ENCODE peak calls at places on chromosomes 13 and 19, in four cellular contexts. One of them, this sample, is unnamed. For H3K4me1, the result is how much of the 10 kb centered on the place peaks cover.

GRCh38 chr19:47377208-47377701 is 28.1 kb downstream of the DHX34 start:
- DNase-seq in psoas muscle: no peak
- DNase-seq in tibial artery: no peak
- DNase-seq in heart left ventricle: peak
- DNase-seq in this sample: no peak

GRCh38 chr19:48501446-48501960 is 10.1 kb downstream of the LMTK3 start:
- DNase-seq in psoas muscle: no peak
- DNase-seq in tibial artery: no peak
- DNase-seq in heart left ventricle: no peak
- DNase-seq in this sample: peak

GRCh38 chr19:13610042-13610691 is 103.9 kb upstream of the CACNA1A start:
- DNase-seq in psoas muscle: no peak
- DNase-seq in tibial artery: no peak
- DNase-seq in heart left ventricle: no peak
- DNase-seq in this sample: peak

GRCh38 chr13:82803341-82803740 is 1078.9 kb downstream of the SLITRK1 start:
- DNase-seq in psoas muscle: no peak
- DNase-seq in tibial artery: no peak
- DNase-seq in heart left ventricle: no peak
- DNase-seq in this sample: no peak

GRCh38 chr19:48135411-48135810 is 24.8 kb upstream of the PLA2G4C start:
- DNase-seq in psoas muscle: no peak
- DNase-seq in tibial artery: no peak
- DNase-seq in heart left ventricle: no peak
- DNase-seq in this sample: no peak

GRCh38 chr13:28805193-28805819 is 14.8 kb upstream of the MTUS2 start:
- DNase-seq in psoas muscle: no peak
- DNase-seq in tibial artery: no peak
- DNase-seq in heart left ventricle: no peak
- DNase-seq in this sample: peak

GRCh38 chr13:113499936-113500335 is 9.4 kb upstream of the DCUN1D2 start:
- DNase-seq in psoas muscle: no peak
- DNase-seq in tibial artery: no peak
- DNase-seq in heart left ventricle: no peak
- DNase-seq in this sample: no peak

GRCh38 chr13:75647126-75647784 is 11.1 kb downstream of the LMO7 start:
- DNase-seq in psoas muscle: no peak
- DNase-seq in tibial artery: no peak
- DNase-seq in heart left ventricle: no peak
- DNase-seq in this sample: no peak

GRCh38 chr13:79231887-79232286 is 174.2 kb downstream of the RBM26 start:
- DNase-seq in psoas muscle: no peak
- DNase-seq in tibial artery: no peak
- DNase-seq in heart left ventricle: no peak
- DNase-seq in this sample: no peak

GRCh38 chr19:33293255-33294057 is 8.9 kb downstream of the CEBPA start:
- DNase-seq in psoas muscle: peak
- DNase-seq in tibial artery: no peak
- DNase-seq in heart left ventricle: peak
- DNase-seq in this sample: peak

GRCh38 chr19:35501684-35502083 is 11.4 kb upstream of the KRTDAP start:
- DNase-seq in psoas muscle: no peak
- DNase-seq in tibial artery: no peak
- DNase-seq in heart left ventricle: peak
- DNase-seq in this sample: no peak

GRCh38 chr13:88217372-88217771 is 546.2 kb downstream of the SLITRK5 start:
- DNase-seq in psoas muscle: no peak
- DNase-seq in tibial artery: no peak
- DNase-seq in heart left ventricle: no peak
- DNase-seq in this sample: no peak

GRCh38 chr19:13078897-13079541 is 23.6 kb downstream of the LYL1 start:
- DNase-seq in psoas muscle: no peak
- DNase-seq in tibial artery: no peak
- DNase-seq in heart left ventricle: no peak
- DNase-seq in this sample: no peak

GRCh38 chr19:41366089-41366488 is 2.1 kb upstream of the B9D2 start:
- DNase-seq in psoas muscle: no peak
- DNase-seq in tibial artery: no peak
- DNase-seq in heart left ventricle: no peak
- DNase-seq in this sample: no peak

GRCh38 chr13:23949200-23949599 is 51.9 kb upstream of the C1QTNF9B start:
- DNase-seq in psoas muscle: no peak
- DNase-seq in tibial artery: no peak
- DNase-seq in heart left ventricle: no peak
- DNase-seq in this sample: no peak

GRCh38 chr13:30607908-30608307 is 9.8 kb upstream of the USPL1 start:
- DNase-seq in psoas muscle: no peak
- DNase-seq in tibial artery: no peak
- DNase-seq in heart left ventricle: no peak
- DNase-seq in this sample: no peak

GRCh38 chr19:42850981-42851717 is 28.4 kb downstream of the PSG1 start:
- DNase-seq in psoas muscle: peak
- DNase-seq in tibial artery: peak
- DNase-seq in heart left ventricle: no peak
- DNase-seq in this sample: peak

DNA sequence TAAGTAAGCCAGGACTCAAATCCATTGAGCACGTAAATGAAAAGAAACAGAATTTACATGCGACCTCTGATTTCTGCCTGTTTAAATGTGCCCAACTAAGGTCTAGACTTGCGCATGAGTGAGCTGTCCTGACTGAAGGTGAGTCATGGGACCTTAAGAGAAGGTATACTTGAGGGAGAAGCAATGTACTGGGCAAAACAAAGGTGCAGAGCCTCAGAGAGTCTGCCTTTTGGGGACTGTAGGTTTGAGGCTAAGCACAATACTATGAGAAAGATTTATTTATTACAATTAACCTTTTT is 45.8 kb downstream of the UFM1 start:
- DNase-seq in psoas muscle: no peak
- DNase-seq in tibial artery: no peak
- DNase-seq in heart left ventricle: no peak
- DNase-seq in this sample: no peak
- H3K27ac ChIP-seq in psoas muscle: no peak
- H3K27ac ChIP-seq in tibial artery: no peak
- H3K27ac ChIP-seq in heart left ventricle: no peak
- H3K27ac ChIP-seq in this sample: no peak

GRCh38 chr13:47033216-47033615 is 136.4 kb upstream of the HTR2A start:
- DNase-seq in psoas muscle: no peak
- DNase-seq in tibial artery: no peak
- DNase-seq in heart left ventricle: no peak
- DNase-seq in this sample: no peak
- H3K4me3 ChIP-seq in psoas muscle: no peak
- H3K4me3 ChIP-seq in tibial artery: peak
- H3K4me3 ChIP-seq in heart left ventricle: no peak
- H3K4me3 ChIP-seq in this sample: no peak

DNA sequence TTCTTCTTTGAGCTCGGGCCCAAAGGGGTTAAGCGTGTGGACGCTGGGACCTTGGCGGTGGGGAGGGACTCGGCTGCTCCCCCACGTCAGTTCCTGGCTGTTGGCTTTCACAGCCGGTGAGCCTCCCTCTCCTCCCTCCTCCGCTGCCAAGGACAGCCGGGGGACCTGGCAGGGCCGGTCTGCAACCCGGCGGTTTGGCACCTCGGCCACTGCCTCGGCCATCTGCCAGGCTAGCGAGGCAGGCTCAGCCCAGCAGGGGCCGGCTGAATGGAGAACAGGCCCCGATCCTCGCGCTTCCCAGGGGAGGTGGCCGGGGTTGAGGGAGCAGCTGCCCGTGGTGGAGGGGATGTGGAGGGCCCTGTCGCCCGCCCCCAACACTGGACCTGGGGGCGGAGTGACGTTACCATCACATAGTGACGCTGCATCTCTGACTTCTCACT is 5.0 kb downstream of the TLE5 start:
- DNase-seq in psoas muscle: peak
- DNase-seq in tibial artery: peak
- DNase-seq in heart left ventricle: peak
- DNase-seq in this sample: peak
- H3K4me1 ChIP-seq in psoas muscle: under half
- H3K4me1 ChIP-seq in tibial artery: under half
- H3K4me1 ChIP-seq in heart left ventricle: half or more
- H3K4me1 ChIP-seq in this sample: under half

DNA sequence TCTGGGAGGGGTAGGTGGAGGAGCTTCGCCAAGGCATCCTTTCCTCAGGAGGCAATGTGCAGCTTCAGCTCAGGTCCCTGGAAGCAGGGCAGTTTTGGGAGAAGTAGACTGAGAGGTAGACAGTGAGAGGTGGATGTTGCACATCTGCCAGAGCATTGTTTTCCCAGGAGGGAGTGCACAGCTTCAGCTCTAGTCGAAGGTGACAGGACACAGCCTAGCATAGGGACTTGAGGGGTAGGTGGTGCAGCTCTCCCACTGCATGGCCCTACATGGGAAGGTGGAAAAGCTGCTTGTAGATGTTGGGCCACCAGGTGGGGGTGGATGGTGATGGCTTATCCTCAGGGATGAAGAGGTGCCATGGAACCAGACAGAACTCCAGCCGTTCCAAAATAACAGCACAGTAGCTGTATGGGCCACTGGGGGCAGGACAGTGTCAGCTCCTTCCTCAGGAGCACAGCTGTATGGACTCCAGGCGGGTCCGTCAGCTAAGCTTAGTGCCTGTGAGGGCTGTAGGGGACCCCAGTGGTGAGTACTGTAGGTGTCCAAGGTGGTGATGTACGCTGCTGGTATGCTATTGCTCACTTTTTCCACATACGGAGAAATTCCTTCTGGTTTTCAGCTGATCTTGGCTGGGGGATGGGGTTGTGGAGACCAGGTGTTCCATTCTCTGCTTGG is 17.4 kb upstream of the ZNF543 start:
- DNase-seq in psoas muscle: no peak
- DNase-seq in tibial artery: no peak
- DNase-seq in heart left ventricle: no peak
- DNase-seq in this sample: no peak
- H3K27ac ChIP-seq in psoas muscle: peak
- H3K27ac ChIP-seq in tibial artery: no peak
- H3K27ac ChIP-seq in heart left ventricle: no peak
- H3K27ac ChIP-seq in this sample: no peak

GRCh38 chr19:38264486-38265212 is at the start of gene SPINT2:
- DNase-seq in psoas muscle: peak
- DNase-seq in tibial artery: no peak
- DNase-seq in heart left ventricle: no peak
- DNase-seq in this sample: peak

GRCh38 chr19:38265213-38265861 is 964 bp downstream of the SPINT2 start:
- DNase-seq in psoas muscle: no peak
- DNase-seq in tibial artery: no peak
- DNase-seq in heart left ventricle: no peak
- DNase-seq in this sample: no peak

GRCh38 chr19:38262585-38263268 is 1.6 kb upstream of the SPINT2 start:
- DNase-seq in psoas muscle: no peak
- DNase-seq in tibial artery: no peak
- DNase-seq in heart left ventricle: no peak
- DNase-seq in this sample: no peak

GRCh38 chr19:38266070-38266469 is 1.7 kb downstream of the SPINT2 start:
- DNase-seq in psoas muscle: no peak
- DNase-seq in tibial artery: no peak
- DNase-seq in heart left ventricle: no peak
- DNase-seq in this sample: no peak

DNA sequence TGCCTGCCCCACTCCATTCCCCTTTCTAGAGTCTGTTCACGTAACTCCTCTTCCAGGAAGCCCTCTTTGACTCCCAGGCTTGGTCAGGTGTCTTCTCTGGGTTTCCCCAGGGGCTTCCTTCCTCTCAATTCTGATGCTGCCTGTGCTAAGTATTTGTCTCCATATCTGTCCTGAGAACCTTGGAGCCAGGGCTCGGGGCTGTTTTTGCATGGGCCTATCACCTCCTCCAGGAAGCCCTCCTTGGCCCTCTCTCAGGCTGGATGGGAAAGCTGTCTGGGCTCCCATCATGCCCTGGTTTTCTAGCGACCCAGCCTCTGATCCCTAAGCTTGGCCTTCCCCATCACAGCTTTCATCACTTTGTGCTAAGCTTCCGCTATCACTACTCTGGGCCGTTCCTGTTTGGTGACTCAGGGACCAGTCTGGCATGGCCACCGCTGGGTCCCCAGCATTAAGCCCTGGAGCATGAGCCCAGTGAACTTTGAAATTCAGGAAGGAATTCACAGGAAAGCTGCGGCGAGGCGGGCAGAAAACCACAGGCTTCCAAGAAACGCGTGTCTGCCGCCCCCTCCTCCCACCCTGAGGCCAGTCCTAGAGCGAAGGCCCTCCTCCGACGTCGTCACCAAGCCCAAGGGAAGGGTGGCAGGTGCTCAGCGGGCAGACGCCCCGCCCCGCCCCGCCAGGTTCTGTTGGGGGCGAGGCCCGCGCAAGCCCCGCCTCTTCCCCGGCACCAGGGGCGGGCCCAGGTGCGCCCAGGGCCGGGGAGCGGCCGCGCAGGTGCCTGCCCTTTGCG is 482 bp upstream of the SPINT2 start:
- DNase-seq in psoas muscle: peak
- DNase-seq in tibial artery: no peak
- DNase-seq in heart left ventricle: no peak
- DNase-seq in this sample: peak
- H3K4me3 ChIP-seq in psoas muscle: peak
- H3K4me3 ChIP-seq in tibial artery: peak
- H3K4me3 ChIP-seq in heart left ventricle: peak
- H3K4me3 ChIP-seq in this sample: peak

DNA sequence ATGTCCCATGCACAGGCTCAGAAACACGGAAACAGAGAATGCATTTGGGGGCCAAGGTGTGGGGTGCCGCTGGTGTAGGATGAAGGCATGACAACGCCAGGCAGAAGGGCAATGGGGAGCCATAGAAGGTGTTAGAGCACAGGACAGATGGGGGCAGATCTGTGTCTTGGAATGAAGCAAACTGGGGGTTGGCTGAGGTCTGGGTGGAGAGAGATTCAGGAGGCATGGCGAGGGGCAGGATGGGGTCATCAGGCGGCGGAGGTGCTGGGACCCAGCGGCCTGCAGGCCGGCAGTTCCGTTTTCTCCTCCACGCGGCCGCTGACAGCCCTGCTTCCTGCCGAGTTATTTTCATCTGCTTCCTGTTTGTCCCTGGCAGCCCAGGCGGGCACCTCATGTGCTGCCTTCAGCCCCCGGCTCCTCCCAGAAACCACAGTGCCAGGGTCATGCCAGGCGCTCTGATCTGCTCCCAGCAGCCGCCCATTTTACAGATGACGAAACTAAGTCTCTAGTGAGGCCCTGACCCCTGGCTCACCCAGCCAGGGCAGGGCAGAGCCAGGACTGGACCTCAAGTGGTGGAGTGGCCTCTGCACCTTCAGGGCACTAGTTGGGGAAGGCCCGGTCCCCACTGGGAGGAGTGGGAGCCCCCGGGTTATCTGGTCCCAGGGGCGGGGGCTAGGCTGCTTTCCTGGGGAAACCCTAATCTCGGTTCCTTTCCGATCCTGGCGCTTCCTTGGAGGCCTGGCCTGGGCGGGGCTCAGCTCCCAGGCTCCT is 2.2 kb downstream of the ARHGAP45 start:
- DNase-seq in psoas muscle: peak
- DNase-seq in tibial artery: peak
- DNase-seq in heart left ventricle: peak
- DNase-seq in this sample: peak
- H3K4me1 ChIP-seq in psoas muscle: under half
- H3K4me1 ChIP-seq in tibial artery: half or more
- H3K4me1 ChIP-seq in heart left ventricle: half or more
- H3K4me1 ChIP-seq in this sample: under half

This sample was measured in aorta.